ENCODE peak calls at places on chromosome 14, in five cellular contexts. P is iPS-NIHi11; Q is activated CD8-positive, alpha-beta memory T cell treated with anti-CD3 and anti-CD28 coated beads for 4 hours; H is epithelial cell of esophagus; B is SW480. F is an unnamed sample.

GRCh38 chr14:105139212-105139825 is 29.3 kb downstream of the JAG2 start:
- DNase-seq in H (no peak), Q (no peak), P (no peak), B (no peak), F (no peak)

GRCh38 chr14:36477266-36477665 is 42.8 kb downstream of the NKX2-1 start:
- DNase-seq in H (peak), B (peak), P (no peak), Q (no peak), F (no peak)

GRCh38 chr14:102097441-102098135 is 10.7 kb upstream of the HSP90AA1 start:
- DNase-seq in P (peak), Q (no peak), H (peak), B (no peak), F (no peak)

GRCh38 chr14:54207991-54208520 is 188.8 kb upstream of the CDKN3 start:
- DNase-seq in P (no peak), B (no peak), H (no peak), Q (no peak), F (no peak)

GRCh38 chr14:97299661-97300060 is 502.5 kb downstream of the VRK1 start:
- DNase-seq in H (no peak), P (peak), Q (no peak), B (no peak), F (no peak)

GRCh38 chr14:68203871-68204270 is 384.3 kb downstream of the RAD51B start:
- DNase-seq in B (no peak), P (no peak), Q (no peak), H (no peak), F (no peak)

GRCh38 chr14:32560213-32560857 is 231.2 kb downstream of the AKAP6 start:
- DNase-seq in Q (no peak), P (peak), H (peak), B (peak), F (no peak)

GRCh38 chr14:71988954-71989353 is 56.7 kb downstream of the RGS6 start:
- DNase-seq in Q (no peak), B (no peak), P (no peak), H (no peak), F (no peak)

GRCh38 chr14:71309756-71310155 is 402.5 kb downstream of the PCNX1 start:
- DNase-seq in B (peak), Q (no peak), H (peak), P (peak), F (no peak)

GRCh38 chr14:77177623-77178185 is 3.9 kb upstream of the TMEM63C start:
- DNase-seq in Q (no peak), P (no peak), B (no peak), H (no peak), F (no peak)

GRCh38 chr14:102772781-102773570 is 4.3 kb upstream of the TRAF3 start:
- DNase-seq in Q (no peak), P (peak), B (peak), H (no peak), F (no peak)

GRCh38 chr14:50783542-50783941 is 47.4 kb downstream of the NIN start:
- DNase-seq in B (no peak), Q (no peak), H (no peak), P (no peak), F (no peak)

F was measured in thoracic aorta.